ENCODE peak calls at places on chromosome 4, in ten cellular contexts. Z is activated naive CD4-positive, alpha-beta T cell; G is epithelial cell of esophagus; S is NCI-H187; E is fibroblast of villous mesenchyme; W is M059J; D is foreskin melanocyte; P is ureter; A is T-helper 1 cell; X is ecto neural progenitor cell. I is an unnamed sample.

GRCh38 chr4:89303177-89303576 is 4.4 kb downstream of the GPRIN3 start:
- DNase-seq in Z (no peak), G (no peak), S (no peak), E (no peak), W (peak), D (peak), P (no peak), A (peak), X (no peak), I (no peak)

GRCh38 chr4:85901500-85901899 is 426.6 kb downstream of the ARHGAP24 start:
- DNase-seq in Z (no peak), G (peak), S (no peak), E (peak), W (no peak), D (no peak), P (no peak), A (no peak), X (no peak), I (no peak)

GRCh38 chr4:164081371-164081770 is 586.9 kb downstream of the TMA16 start:
- DNase-seq in Z (no peak), G (no peak), S (no peak), E (no peak), W (no peak), D (no peak), P (no peak), A (no peak), X (no peak), I (no peak)

GRCh38 chr4:177671387-177671786 is 229.2 kb upstream of the AGA start:
- DNase-seq in Z (no peak), G (no peak), S (no peak), E (no peak), W (no peak), D (no peak), P (no peak), A (no peak), X (no peak), I (no peak)

GRCh38 chr4:150632639-150633038 is 50.7 kb downstream of the MAB21L2 start:
- DNase-seq in Z (no peak), G (no peak), S (no peak), E (no peak), W (no peak), D (no peak), P (no peak), A (no peak), X (no peak), I (no peak)

GRCh38 chr4:152045397-152045780 is 284.6 kb upstream of the GATB start:
- DNase-seq in Z (no peak), G (no peak), S (no peak), E (no peak), W (no peak), D (no peak), P (no peak), A (no peak), X (no peak), I (no peak)

GRCh38 chr4:117420966-117421365 is 335.6 kb upstream of the TRAM1L1 start:
- DNase-seq in Z (no peak), G (no peak), S (no peak), E (no peak), W (no peak), D (no peak), P (no peak), A (no peak), X (no peak), I (no peak)

GRCh38 chr4:32172761-32173160 is 1452.6 kb downstream of the PCDH7 start:
- DNase-seq in Z (no peak), G (peak), S (no peak), E (peak), W (peak), D (no peak), P (no peak), A (no peak), X (no peak), I (no peak)

GRCh38 chr4:7885216-7886134 is 54.2 kb downstream of the AFAP1 start:
- DNase-seq in Z (no peak), G (no peak), S (no peak), E (no peak), W (no peak), D (no peak), P (no peak), A (no peak), X (no peak), I (no peak)

GRCh38 chr4:174248407-174248806 is 35.1 kb downstream of the FBXO8 start:
- DNase-seq in Z (no peak), G (no peak), S (no peak), E (no peak), W (no peak), D (no peak), P (no peak), A (no peak), X (no peak), I (no peak)

GRCh38 chr4:30989508-30989907 is 269.3 kb downstream of the PCDH7 start:
- DNase-seq in Z (no peak), G (no peak), S (no peak), E (no peak), W (no peak), D (no peak), P (no peak), A (no peak), X (no peak), I (no peak)

GRCh38 chr4:182324282-182324681 is 81.1 kb downstream of the TENM3 start:
- DNase-seq in Z (no peak), G (no peak), S (no peak), E (no peak), W (no peak), D (no peak), P (no peak), A (no peak), X (no peak), I (no peak)

GRCh38 chr4:112521123-112522116 is 5.4 kb upstream of the NEUROG2 start:
- DNase-seq in Z (no peak), G (no peak), S (no peak), E (no peak), W (no peak), D (no peak), P (no peak), A (no peak), X (peak), I (no peak)

GRCh38 chr4:159131564-159131963 is 28.7 kb downstream of the RAPGEF2 start:
- DNase-seq in Z (no peak), G (no peak), S (no peak), E (no peak), W (no peak), D (no peak), P (no peak), A (no peak), X (no peak), I (no peak)

GRCh38 chr4:122017296-122017695 is 65.4 kb upstream of the TRPC3 start:
- DNase-seq in Z (no peak), G (no peak), S (no peak), E (no peak), W (no peak), D (no peak), P (no peak), A (no peak), X (no peak), I (no peak)

GRCh38 chr4:84451546-84451945 is 47.5 kb downstream of the NKX6-1 start:
- DNase-seq in Z (no peak), G (peak), S (no peak), E (peak), W (no peak), D (peak), P (no peak), A (no peak), X (no peak), I (no peak)

GRCh38 chr4:13483142-13484044 is 747 bp downstream of the RAB28 start:
- DNase-seq in Z (peak), G (peak), S (no peak), E (peak), W (peak), D (peak), P (peak), A (peak), X (peak), I (peak)

GRCh38 chr4:10045481-10045880 is 24.2 kb upstream of the SLC2A9 start:
- DNase-seq in Z (no peak), G (peak), S (no peak), E (no peak), W (peak), D (peak), P (no peak), A (no peak), X (no peak), I (no peak)

GRCh38 chr4:183352546-183352945 is 30.3 kb upstream of the CLDN24 start:
- DNase-seq in Z (no peak), G (no peak), S (no peak), E (no peak), W (no peak), D (no peak), P (no peak), A (no peak), X (no peak), I (no peak)

GRCh38 chr4:119209077-119209476 is 3.4 kb upstream of the USP53 start:
- DNase-seq in Z (no peak), G (peak), S (no peak), E (peak), W (peak), D (peak), P (no peak), A (no peak), X (no peak), I (no peak)

GRCh38 chr4:20137176-20137575 is 114.5 kb upstream of the SLIT2 start:
- DNase-seq in Z (no peak), G (no peak), S (no peak), E (no peak), W (peak), D (no peak), P (no peak), A (no peak), X (no peak), I (no peak)

GRCh38 chr4:15717126-15717525 is 14.3 kb downstream of the BST1 start:
- DNase-seq in Z (no peak), G (no peak), S (no peak), E (peak), W (peak), D (no peak), P (no peak), A (no peak), X (no peak), I (no peak)

GRCh38 chr4:107709916-107710315 is 10.1 kb downstream of the PAPSS1 start:
- DNase-seq in Z (no peak), G (peak), S (no peak), E (no peak), W (peak), D (no peak), P (no peak), A (no peak), X (no peak), I (no peak)

GRCh38 chr4:54225671-54226398 is 3.3 kb upstream of the PDGFRA start:
- DNase-seq in Z (no peak), G (no peak), S (no peak), E (peak), W (no peak), D (no peak), P (no peak), A (no peak), X (peak), I (no peak)

GRCh38 chr4:38177035-38177791 is 217.0 kb downstream of the PTTG2 start:
- DNase-seq in Z (peak), G (peak), S (no peak), E (peak), W (peak), D (no peak), P (peak), A (peak), X (no peak), I (peak)

GRCh38 chr4:131054489-131055019 is 1958.6 kb downstream of the C4orf33 start:
- DNase-seq in Z (no peak), G (peak), S (no peak), E (no peak), W (no peak), D (no peak), P (no peak), A (no peak), X (no peak), I (no peak)

I was measured in T-helper 22 cell.